ENCODE peak calls at places on chromosomes 16 and 17, in ten cellular contexts. P is CD8-positive, alpha-beta memory T cell; A is fibroblast of the aortic adventitia; I is BJ; U is T-helper 1 cell; D is 8988T; Z is hippocampal formation; X is GM04503; Y is NCI-H2081; E is NCI-H1092. O is an unnamed sample.

GRCh38 chr16:78705694-78706093 is 606.2 kb downstream of the WWOX start:
- DNase-seq in D (no peak), P (no peak), U (no peak), Y (peak), E (no peak), A (no peak), I (no peak), Z (no peak), X (no peak), O (no peak)

GRCh38 chr17:55576237-55576998 is 65.2 kb upstream of the SMIM36 start:
- DNase-seq in I (peak), Y (no peak), D (peak), U (no peak), A (peak), P (no peak), E (no peak), X (no peak), Z (no peak), O (no peak)

GRCh38 chr17:55275894-55276804 is 11.4 kb downstream of the HLF start:
- DNase-seq in D (no peak), E (no peak), U (no peak), X (no peak), I (no peak), Z (no peak), Y (no peak), A (no peak), P (no peak), O (no peak)

GRCh38 chr16:741986-742629 is 1.3 kb upstream of the CIAO3 start:
- DNase-seq in X (no peak), A (no peak), D (no peak), P (no peak), Y (no peak), E (no peak), Z (no peak), U (no peak), I (no peak), O (no peak)

GRCh38 chr17:14359251-14359939 is 58.5 kb downstream of the HS3ST3B1 start:
- DNase-seq in E (no peak), Z (no peak), X (no peak), D (no peak), U (no peak), I (no peak), P (peak), A (no peak), Y (no peak), O (no peak)

GRCh38 chr17:45979137-45979536 is 19.9 kb upstream of the STH start:
- DNase-seq in U (no peak), E (no peak), D (no peak), I (no peak), P (no peak), X (no peak), A (no peak), Y (no peak), Z (no peak), O (no peak)

GRCh38 chr17:42744283-42744805 is 496 bp downstream of the EZH1 start:
- DNase-seq in I (no peak), X (peak), P (no peak), U (peak), E (peak), D (peak), Y (peak), A (peak), Z (no peak), O (no peak)

GRCh38 chr17:45063198-45063597 is 2.1 kb downstream of the NMT1 start:
- DNase-seq in Z (no peak), D (no peak), U (no peak), X (no peak), I (no peak), P (no peak), E (no peak), A (no peak), Y (no peak), O (no peak)

GRCh38 chr17:53571342-53571741 is 251.4 kb upstream of the KIF2B start:
- DNase-seq in E (no peak), D (no peak), P (no peak), Z (no peak), U (no peak), A (no peak), X (no peak), I (no peak), Y (no peak), O (no peak)

GRCh38 chr17:33674685-33675084 is 381.6 kb upstream of the ASIC2 start:
- DNase-seq in D (no peak), X (peak), I (peak), A (peak), Y (peak), U (no peak), P (peak), E (peak), Z (peak), O (peak)

GRCh38 chr16:30066882-30067583 is 1.5 kb downstream of the ALDOA start:
- DNase-seq in P (no peak), I (no peak), U (no peak), Z (no peak), Y (no peak), A (no peak), D (no peak), E (no peak), X (no peak), O (no peak)

GRCh38 chr17:54177606-54178308 is 355.0 kb downstream of the KIF2B start:
- DNase-seq in I (no peak), U (no peak), Y (no peak), X (no peak), D (no peak), Z (no peak), P (no peak), E (no peak), A (no peak), O (no peak)

GRCh38 chr16:10385725-10386516 is at the start of gene ATF7IP2:
- DNase-seq in P (peak), Z (peak), X (peak), I (peak), U (peak), A (peak), Y (no peak), D (peak), E (no peak), O (peak)

GRCh38 chr16:85136213-85136704 is 24.0 kb upstream of the CIBAR2 start:
- DNase-seq in Z (no peak), D (no peak), I (no peak), Y (no peak), A (no peak), U (no peak), E (no peak), P (no peak), X (no peak), O (peak)

GRCh38 chr16:27721548-27722265 is 171.8 kb downstream of the KATNIP start:
- DNase-seq in P (no peak), I (peak), D (no peak), Y (no peak), U (no peak), A (peak), X (peak), E (no peak), Z (no peak), O (no peak)

GRCh38 chr16:47143677-47144558 is at the start of gene NETO2:
- DNase-seq in Z (peak), D (peak), E (peak), A (peak), P (peak), Y (peak), I (no peak), U (peak), X (no peak), O (peak)

GRCh38 chr16:86218479-86219170 is 291.7 kb upstream of the FOXF1 start:
- DNase-seq in U (no peak), P (no peak), Z (no peak), Y (no peak), I (no peak), D (no peak), A (no peak), E (no peak), X (no peak), O (no peak)

O was measured in C1 segment of cervical spinal cord.